ENCODE peak calls at places on chromosomes 1 and 21, in ten cellular contexts. B is hippocampal formation; W is RPMI7951; P is HAP-1; T is Ammon's horn; Z is stimulated activated CD4-positive, alpha-beta T cell treated with anti-CD3 and anti-CD28 coated beads, Interleukin-15, amount 100 ng/mL, for 48 hours; I is hypothalamus; C is memory B cell; K is NCI-H1092; E is nephron progenitor cell. O is an unnamed sample.

GRCh38 chr1:160711528-160712311 is at the start of gene CD48:
- DNase-seq in B (no peak), W (no peak), P (no peak), T (no peak), Z (no peak), I (no peak), C (peak), K (no peak), E (no peak), O (no peak)

GRCh38 chr1:6034750-6035096 is 11.0 kb upstream of the KCNAB2 start:
- DNase-seq in B (no peak), W (no peak), P (no peak), T (no peak), Z (no peak), I (no peak), C (no peak), K (no peak), E (no peak), O (no peak)

GRCh38 chr1:167627865-167628641 is 2.0 kb upstream of the RCSD1 start:
- DNase-seq in B (no peak), W (peak), P (no peak), T (no peak), Z (peak), I (no peak), C (peak), K (no peak), E (no peak), O (no peak)

GRCh38 chr1:173478099-173478555 is 992 bp downstream of the PRDX6 start:
- DNase-seq in B (no peak), W (peak), P (peak), T (peak), Z (no peak), I (no peak), C (no peak), K (no peak), E (peak), O (peak)

GRCh38 chr1:209248649-209249279 is 334.8 kb upstream of the CAMK1G start:
- DNase-seq in B (peak), W (peak), P (peak), T (peak), Z (peak), I (no peak), C (peak), K (peak), E (peak), O (peak)

GRCh38 chr1:200302893-200303250 is 107.0 kb downstream of the ZNF281 start:
- DNase-seq in B (peak), W (peak), P (no peak), T (peak), Z (no peak), I (no peak), C (no peak), K (no peak), E (peak), O (peak)

GRCh38 chr1:57312869-57313268 is 111.0 kb downstream of the DAB1 start:
- DNase-seq in B (no peak), W (no peak), P (no peak), T (peak), Z (no peak), I (no peak), C (no peak), K (no peak), E (no peak), O (no peak)

GRCh38 chr1:200099040-200099439 is 71.5 kb downstream of the NR5A2 start:
- DNase-seq in B (no peak), W (no peak), P (no peak), T (no peak), Z (no peak), I (no peak), C (no peak), K (no peak), E (no peak), O (no peak)

GRCh38 chr1:66270122-66270812 is 263.7 kb upstream of the SGIP1 start:
- DNase-seq in B (no peak), W (no peak), P (no peak), T (peak), Z (no peak), I (no peak), C (no peak), K (no peak), E (no peak), O (no peak)

GRCh38 chr21:46121286-46122221 is 23.6 kb downstream of the COL6A2 start:
- DNase-seq in B (no peak), W (no peak), P (no peak), T (no peak), Z (no peak), I (no peak), C (no peak), K (no peak), E (peak), O (peak)

GRCh38 chr1:187413770-187414169 is 585.0 kb downstream of the PLA2G4A start:
- DNase-seq in B (no peak), W (no peak), P (no peak), T (no peak), Z (no peak), I (no peak), C (no peak), K (peak), E (no peak), O (no peak)

GRCh38 chr1:26362331-26362730 is 8.4 kb upstream of the CRYBG2 start:
- DNase-seq in B (no peak), W (no peak), P (no peak), T (no peak), Z (no peak), I (no peak), C (no peak), K (no peak), E (no peak), O (no peak)

GRCh38 chr21:41360072-41360821 is 1.6 kb upstream of the MX2 start:
- DNase-seq in B (no peak), W (no peak), P (no peak), T (no peak), Z (no peak), I (no peak), C (no peak), K (peak), E (no peak), O (no peak)

GRCh38 chr1:24149854-24150227 is 6.9 kb upstream of the IL22RA1 start:
- DNase-seq in B (no peak), W (peak), P (no peak), T (no peak), Z (peak), I (no peak), C (no peak), K (no peak), E (no peak), O (no peak)

GRCh38 chr1:214777364-214777763 is 174.4 kb downstream of the CENPF start:
- DNase-seq in B (no peak), W (no peak), P (no peak), T (no peak), Z (no peak), I (no peak), C (no peak), K (no peak), E (no peak), O (no peak)

GRCh38 chr1:50570064-50570463 is 146.8 kb upstream of the DMRTA2 start:
- DNase-seq in B (peak), W (no peak), P (peak), T (no peak), Z (no peak), I (no peak), C (no peak), K (no peak), E (no peak), O (no peak)

GRCh38 chr1:202056644-202057334 is 46.4 kb downstream of the ELF3 start:
- DNase-seq in B (no peak), W (no peak), P (no peak), T (no peak), Z (no peak), I (no peak), C (no peak), K (peak), E (peak), O (no peak)

GRCh38 chr1:41566969-41567368 is 82.5 kb upstream of the EDN2 start:
- DNase-seq in B (no peak), W (no peak), P (no peak), T (no peak), Z (no peak), I (no peak), C (no peak), K (no peak), E (no peak), O (no peak)